ENCODE peak calls at places on chromosomes 16 and 17, in nine cellular contexts. One of them, this sample, is unnamed.

GRCh38 chr16:78993342-78993741 is 607.2 kb downstream of the MAF start:
- DNase-seq in right lobe of liver: no peak
- DNase-seq in A549: no peak
- DNase-seq in heart left ventricle: no peak
- DNase-seq in cardiac muscle cell: no peak
- DNase-seq in thoracic aorta: no peak
- DNase-seq in spleen: no peak
- DNase-seq in Panc1: no peak
- DNase-seq in GM23248: no peak
- DNase-seq in this sample: no peak

GRCh38 chr17:72372185-72372584 is 251.4 kb downstream of the SOX9 start:
- DNase-seq in right lobe of liver: no peak
- DNase-seq in A549: no peak
- DNase-seq in heart left ventricle: no peak
- DNase-seq in cardiac muscle cell: peak; percentile 33
- DNase-seq in thoracic aorta: no peak
- DNase-seq in spleen: no peak
- DNase-seq in Panc1: no peak
- DNase-seq in GM23248: peak; percentile 77
- DNase-seq in this sample: no peak

GRCh38 chr17:4368341-4368740 is 1.9 kb upstream of the UBE2G1 start:
- DNase-seq in right lobe of liver: no peak
- DNase-seq in A549: no peak
- DNase-seq in heart left ventricle: peak; percentile 3
- DNase-seq in cardiac muscle cell: no peak
- DNase-seq in thoracic aorta: no peak
- DNase-seq in spleen: peak; percentile 52
- DNase-seq in Panc1: no peak
- DNase-seq in GM23248: no peak
- DNase-seq in this sample: no peak

GRCh38 chr17:72412650-72413076 is 291.8 kb downstream of the SOX9 start:
- DNase-seq in right lobe of liver: no peak
- DNase-seq in A549: no peak
- DNase-seq in heart left ventricle: no peak
- DNase-seq in cardiac muscle cell: no peak
- DNase-seq in thoracic aorta: no peak
- DNase-seq in spleen: no peak
- DNase-seq in Panc1: no peak
- DNase-seq in GM23248: peak; percentile 24
- DNase-seq in this sample: no peak

GRCh38 chr16:55001931-55002330 is 71.3 kb downstream of the IRX5 start:
- DNase-seq in right lobe of liver: no peak
- DNase-seq in A549: no peak
- DNase-seq in heart left ventricle: no peak
- DNase-seq in cardiac muscle cell: peak; percentile 5
- DNase-seq in thoracic aorta: no peak
- DNase-seq in spleen: no peak
- DNase-seq in Panc1: no peak
- DNase-seq in GM23248: peak; percentile 62
- DNase-seq in this sample: no peak

GRCh38 chr17:48037036-48037881 is at the start of gene COPZ2:
- DNase-seq in right lobe of liver: peak; percentile 76
- DNase-seq in A549: peak; percentile 85
- DNase-seq in heart left ventricle: peak; percentile 85
- DNase-seq in cardiac muscle cell: peak; percentile 61
- DNase-seq in thoracic aorta: peak; percentile 32
- DNase-seq in spleen: peak; percentile 91
- DNase-seq in Panc1: peak; percentile 22
- DNase-seq in GM23248: peak; percentile 91
- DNase-seq in this sample: peak; percentile 71

GRCh38 chr16:73179671-73180370 is 131.9 kb upstream of the ZFHX3 start:
- DNase-seq in right lobe of liver: no peak
- DNase-seq in A549: no peak
- DNase-seq in heart left ventricle: no peak
- DNase-seq in cardiac muscle cell: no peak
- DNase-seq in thoracic aorta: no peak
- DNase-seq in spleen: no peak
- DNase-seq in Panc1: no peak
- DNase-seq in GM23248: no peak
- DNase-seq in this sample: no peak

GRCh38 chr16:65178151-65178550 is 56.3 kb upstream of the CDH11 start:
- DNase-seq in right lobe of liver: no peak
- DNase-seq in A549: no peak
- DNase-seq in heart left ventricle: no peak
- DNase-seq in cardiac muscle cell: peak; percentile 13
- DNase-seq in thoracic aorta: no peak
- DNase-seq in spleen: no peak
- DNase-seq in Panc1: no peak
- DNase-seq in GM23248: peak; percentile 79
- DNase-seq in this sample: no peak

GRCh38 chr17:77437017-77437416 is 296.2 kb downstream of the SEC14L1 start:
- DNase-seq in right lobe of liver: peak; percentile 50
- DNase-seq in A549: no peak
- DNase-seq in heart left ventricle: peak; percentile 81
- DNase-seq in cardiac muscle cell: peak; percentile 93
- DNase-seq in thoracic aorta: no peak
- DNase-seq in spleen: peak; percentile 87
- DNase-seq in Panc1: no peak
- DNase-seq in GM23248: peak; percentile 62
- DNase-seq in this sample: no peak
- H3K4me1 ChIP-seq in right lobe of liver: no peaks in the 10 kb centered on the region
- H3K4me1 ChIP-seq in A549: peaks cover 8% of the 10 kb centered on the region
- H3K4me1 ChIP-seq in heart left ventricle: peaks cover 95% of the 10 kb centered on the region
- H3K4me1 ChIP-seq in cardiac muscle cell: peaks cover 76% of the 10 kb centered on the region
- H3K4me1 ChIP-seq in thoracic aorta: peaks cover 59% of the 10 kb centered on the region
- H3K4me1 ChIP-seq in spleen: peaks cover 95% of the 10 kb centered on the region
- H3K4me1 ChIP-seq in Panc1: peaks cover 56% of the 10 kb centered on the region
- H3K4me1 ChIP-seq in GM23248: peaks cover 39% of the 10 kb centered on the region
- H3K4me1 ChIP-seq in this sample: no peaks in the 10 kb centered on the region

GRCh38 chr17:68440526-68440925 is 16.8 kb downstream of the WIPI1 start:
- DNase-seq in right lobe of liver: no peak
- DNase-seq in A549: no peak
- DNase-seq in heart left ventricle: no peak
- DNase-seq in cardiac muscle cell: no peak
- DNase-seq in thoracic aorta: no peak
- DNase-seq in spleen: no peak
- DNase-seq in Panc1: no peak
- DNase-seq in GM23248: no peak
- DNase-seq in this sample: no peak
- H3K4me1 ChIP-seq in right lobe of liver: no peaks in the 10 kb centered on the region
- H3K4me1 ChIP-seq in A549: peaks cover 3% of the 10 kb centered on the region
- H3K4me1 ChIP-seq in heart left ventricle: peaks cover 66% of the 10 kb centered on the region
- H3K4me1 ChIP-seq in cardiac muscle cell: peaks cover 8% of the 10 kb centered on the region
- H3K4me1 ChIP-seq in thoracic aorta: no peaks in the 10 kb centered on the region
- H3K4me1 ChIP-seq in spleen: peaks cover 60% of the 10 kb centered on the region
- H3K4me1 ChIP-seq in Panc1: no peaks in the 10 kb centered on the region
- H3K4me1 ChIP-seq in GM23248: peaks cover 26% of the 10 kb centered on the region
- H3K4me1 ChIP-seq in this sample: no peaks in the 10 kb centered on the region

DNA sequence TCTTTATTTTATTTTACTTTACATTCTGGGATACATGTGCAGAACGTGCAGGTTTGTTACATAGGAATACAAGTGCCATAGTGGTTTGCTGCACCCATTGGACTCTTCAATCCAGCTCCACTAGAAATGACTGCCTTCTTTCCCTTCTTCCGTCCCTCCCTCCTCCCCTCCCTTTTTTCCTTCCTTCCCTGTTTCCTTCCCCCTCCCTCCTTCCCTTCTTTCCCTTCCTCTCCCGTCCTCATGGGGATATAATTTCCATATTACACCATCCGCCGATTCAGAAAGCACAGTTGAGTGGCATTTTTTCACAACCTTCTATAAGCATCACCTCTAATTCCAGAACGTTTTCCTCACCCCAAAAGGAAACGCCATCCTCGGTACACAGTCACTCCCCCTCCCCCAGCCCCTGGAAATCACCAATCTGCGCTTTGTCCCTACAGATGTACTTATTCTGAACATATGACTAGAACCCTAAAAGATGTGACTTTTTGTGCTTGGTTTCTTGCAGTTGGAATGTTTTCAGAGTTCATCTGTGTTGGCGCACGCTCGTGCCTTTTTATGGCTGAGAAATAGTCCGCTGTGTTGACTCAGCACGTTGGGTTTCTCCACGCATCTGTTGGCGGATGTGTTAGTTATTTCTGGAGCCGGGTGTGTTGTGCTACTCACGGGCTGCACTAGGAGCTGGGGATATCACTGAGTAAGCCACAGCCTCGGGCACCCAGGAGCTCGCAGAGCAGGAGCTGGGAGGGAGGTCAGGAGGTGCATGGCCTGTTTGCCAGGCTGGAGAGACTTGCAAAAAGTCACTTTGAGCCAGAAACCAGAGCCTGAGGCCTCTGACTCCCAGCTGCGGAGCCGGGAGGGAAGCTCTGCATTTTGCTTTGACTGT is 336.4 kb downstream of the SEC14L1 start:
- DNase-seq in right lobe of liver: no peak
- DNase-seq in A549: no peak
- DNase-seq in heart left ventricle: peak; percentile 72
- DNase-seq in cardiac muscle cell: peak; percentile 97
- DNase-seq in thoracic aorta: peak; percentile 86
- DNase-seq in spleen: no peak
- DNase-seq in Panc1: no peak
- DNase-seq in GM23248: peak; percentile 99
- DNase-seq in this sample: peak; percentile 95
- H3K4me1 ChIP-seq in right lobe of liver: no peaks in the 10 kb centered on the region
- H3K4me1 ChIP-seq in A549: peaks cover 46% of the 10 kb centered on the region
- H3K4me1 ChIP-seq in heart left ventricle: peaks cover 68% of the 10 kb centered on the region
- H3K4me1 ChIP-seq in cardiac muscle cell: peaks cover 89% of the 10 kb centered on the region
- H3K4me1 ChIP-seq in thoracic aorta: peaks cover 33% of the 10 kb centered on the region
- H3K4me1 ChIP-seq in spleen: peaks cover 82% of the 10 kb centered on the region
- H3K4me1 ChIP-seq in Panc1: peaks cover 74% of the 10 kb centered on the region
- H3K4me1 ChIP-seq in GM23248: peaks cover 61% of the 10 kb centered on the region
- H3K4me1 ChIP-seq in this sample: peaks cover 63% of the 10 kb centered on the region

DNA sequence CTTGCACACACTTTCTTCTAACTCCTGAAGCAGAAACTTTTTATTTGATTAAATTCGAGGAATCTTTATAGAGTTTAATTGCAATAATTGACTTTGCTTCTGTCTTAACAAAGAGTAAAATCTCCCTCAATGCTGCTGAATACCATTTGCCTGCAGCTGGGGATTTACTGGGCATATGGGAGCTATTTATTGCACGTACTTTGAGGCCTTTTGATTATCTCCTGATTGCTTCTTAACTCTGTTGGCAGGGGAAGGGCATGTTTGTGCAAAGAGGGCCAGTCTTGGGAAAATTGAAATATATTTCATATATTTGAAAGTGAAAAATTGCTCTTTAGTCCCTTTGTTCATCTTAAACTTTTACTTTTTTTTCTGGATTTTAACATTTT is 156.8 kb upstream of the CHMP6 start:
- DNase-seq in right lobe of liver: no peak
- DNase-seq in A549: no peak
- DNase-seq in heart left ventricle: no peak
- DNase-seq in cardiac muscle cell: no peak
- DNase-seq in thoracic aorta: no peak
- DNase-seq in spleen: no peak
- DNase-seq in Panc1: no peak
- DNase-seq in GM23248: no peak
- DNase-seq in this sample: no peak
- H3K4me1 ChIP-seq in right lobe of liver: no peaks in the 10 kb centered on the region
- H3K4me1 ChIP-seq in A549: peaks cover 17% of the 10 kb centered on the region
- H3K4me1 ChIP-seq in heart left ventricle: peaks cover 12% of the 10 kb centered on the region
- H3K4me1 ChIP-seq in cardiac muscle cell: peaks cover 5% of the 10 kb centered on the region
- H3K4me1 ChIP-seq in thoracic aorta: peaks cover 3% of the 10 kb centered on the region
- H3K4me1 ChIP-seq in spleen: peaks cover 19% of the 10 kb centered on the region
- H3K4me1 ChIP-seq in Panc1: peaks cover 13% of the 10 kb centered on the region
- H3K4me1 ChIP-seq in GM23248: peaks cover 28% of the 10 kb centered on the region
- H3K4me1 ChIP-seq in this sample: peaks cover 10% of the 10 kb centered on the region

GRCh38 chr17:9241774-9242496 is 220.6 kb downstream of the NTN1 start:
- DNase-seq in right lobe of liver: no peak
- DNase-seq in A549: no peak
- DNase-seq in heart left ventricle: no peak
- DNase-seq in cardiac muscle cell: no peak
- DNase-seq in thoracic aorta: no peak
- DNase-seq in spleen: no peak
- DNase-seq in Panc1: no peak
- DNase-seq in GM23248: no peak
- DNase-seq in this sample: no peak

GRCh38 chr17:9242497-9242881 is 221.2 kb downstream of the NTN1 start:
- DNase-seq in right lobe of liver: no peak
- DNase-seq in A549: no peak
- DNase-seq in heart left ventricle: no peak
- DNase-seq in cardiac muscle cell: no peak
- DNase-seq in thoracic aorta: no peak
- DNase-seq in spleen: no peak
- DNase-seq in Panc1: no peak
- DNase-seq in GM23248: no peak
- DNase-seq in this sample: no peak

GRCh38 chr17:9241371-9241712 is 220.0 kb downstream of the NTN1 start:
- DNase-seq in right lobe of liver: peak; percentile 51
- DNase-seq in A549: no peak
- DNase-seq in heart left ventricle: no peak
- DNase-seq in cardiac muscle cell: peak; percentile 28
- DNase-seq in thoracic aorta: no peak
- DNase-seq in spleen: no peak
- DNase-seq in Panc1: no peak
- DNase-seq in GM23248: peak; percentile 31
- DNase-seq in this sample: no peak

GRCh38 chr17:9242983-9243382 is 221.7 kb downstream of the NTN1 start:
- DNase-seq in right lobe of liver: no peak
- DNase-seq in A549: no peak
- DNase-seq in heart left ventricle: no peak
- DNase-seq in cardiac muscle cell: no peak
- DNase-seq in thoracic aorta: no peak
- DNase-seq in spleen: no peak
- DNase-seq in Panc1: no peak
- DNase-seq in GM23248: no peak
- DNase-seq in this sample: no peak

GRCh38 chr17:9244066-9245052 is 223.0 kb downstream of the NTN1 start:
- DNase-seq in right lobe of liver: no peak
- DNase-seq in A549: no peak
- DNase-seq in heart left ventricle: no peak
- DNase-seq in cardiac muscle cell: peak; percentile 45
- DNase-seq in thoracic aorta: no peak
- DNase-seq in spleen: no peak
- DNase-seq in Panc1: no peak
- DNase-seq in GM23248: peak; percentile 82
- DNase-seq in this sample: no peak
- H3K4me1 ChIP-seq in right lobe of liver: no peaks in the 10 kb centered on the region
- H3K4me1 ChIP-seq in A549: peaks cover 9% of the 10 kb centered on the region
- H3K4me1 ChIP-seq in heart left ventricle: peaks cover 32% of the 10 kb centered on the region
- H3K4me1 ChIP-seq in cardiac muscle cell: peaks cover 5% of the 10 kb centered on the region
- H3K4me1 ChIP-seq in thoracic aorta: peaks cover 28% of the 10 kb centered on the region
- H3K4me1 ChIP-seq in spleen: peaks cover 13% of the 10 kb centered on the region
- H3K4me1 ChIP-seq in Panc1: peaks cover 10% of the 10 kb centered on the region
- H3K4me1 ChIP-seq in GM23248: peaks cover 12% of the 10 kb centered on the region
- H3K4me1 ChIP-seq in this sample: no peaks in the 10 kb centered on the region